ENCODE peak calls at places on chromosomes 2 and 18, in ten cellular contexts. One of them, this sample, is unnamed. For H3K27me3, the result is how much of the 10 kb centered on the place peaks cover.

GRCh38 chr2:127389778-127390435 is 2.1 kb upstream of the MAP3K2 start:
- DNase-seq in HepG2: no peak
- DNase-seq in heart right ventricle: no peak
- DNase-seq in right lobe of liver: no peak
- DNase-seq in HCT116: no peak
- DNase-seq in astrocyte: no peak
- DNase-seq in body of pancreas: no peak
- DNase-seq in esophagus squamous epithelium: no peak
- DNase-seq in left lung: no peak
- DNase-seq in tibial artery: no peak
- DNase-seq in this sample: no peak

GRCh38 chr2:186349508-186349907 is 136.6 kb upstream of the ZC3H15 start:
- DNase-seq in HepG2: no peak
- DNase-seq in heart right ventricle: no peak
- DNase-seq in right lobe of liver: no peak
- DNase-seq in HCT116: peak
- DNase-seq in astrocyte: peak
- DNase-seq in body of pancreas: no peak
- DNase-seq in esophagus squamous epithelium: no peak
- DNase-seq in left lung: no peak
- DNase-seq in tibial artery: no peak
- DNase-seq in this sample: peak

GRCh38 chr2:173590278-173590811 is 235.7 kb downstream of the CDCA7 start:
- DNase-seq in HepG2: peak
- DNase-seq in heart right ventricle: peak
- DNase-seq in right lobe of liver: no peak
- DNase-seq in HCT116: peak
- DNase-seq in astrocyte: peak
- DNase-seq in body of pancreas: peak
- DNase-seq in esophagus squamous epithelium: no peak
- DNase-seq in left lung: peak
- DNase-seq in tibial artery: peak
- DNase-seq in this sample: peak

GRCh38 chr18:58046794-58047555 is 2.9 kb downstream of the NEDD4L start:
- DNase-seq in HepG2: peak
- DNase-seq in heart right ventricle: no peak
- DNase-seq in right lobe of liver: no peak
- DNase-seq in HCT116: no peak
- DNase-seq in astrocyte: no peak
- DNase-seq in body of pancreas: no peak
- DNase-seq in esophagus squamous epithelium: no peak
- DNase-seq in left lung: no peak
- DNase-seq in tibial artery: no peak
- DNase-seq in this sample: no peak

GRCh38 chr18:7174359-7175107 is 56.4 kb upstream of the LRRC30 start:
- DNase-seq in HepG2: peak
- DNase-seq in heart right ventricle: no peak
- DNase-seq in right lobe of liver: peak
- DNase-seq in HCT116: no peak
- DNase-seq in astrocyte: no peak
- DNase-seq in body of pancreas: peak
- DNase-seq in esophagus squamous epithelium: no peak
- DNase-seq in left lung: no peak
- DNase-seq in tibial artery: no peak
- DNase-seq in this sample: no peak

GRCh38 chr18:50507120-50507590 is 52.7 kb upstream of the MAPK4 start:
- DNase-seq in HepG2: peak
- DNase-seq in heart right ventricle: peak
- DNase-seq in right lobe of liver: peak
- DNase-seq in HCT116: no peak
- DNase-seq in astrocyte: no peak
- DNase-seq in body of pancreas: peak
- DNase-seq in esophagus squamous epithelium: no peak
- DNase-seq in left lung: no peak
- DNase-seq in tibial artery: peak
- DNase-seq in this sample: no peak

GRCh38 chr2:170155022-170155722 is 22.8 kb upstream of the MYO3B start:
- DNase-seq in HepG2: no peak
- DNase-seq in heart right ventricle: no peak
- DNase-seq in right lobe of liver: no peak
- DNase-seq in HCT116: no peak
- DNase-seq in astrocyte: peak
- DNase-seq in body of pancreas: no peak
- DNase-seq in esophagus squamous epithelium: no peak
- DNase-seq in left lung: no peak
- DNase-seq in tibial artery: no peak
- DNase-seq in this sample: no peak

GRCh38 chr18:59996370-59996966 is 96.7 kb downstream of the PMAIP1 start:
- DNase-seq in HepG2: peak
- DNase-seq in heart right ventricle: no peak
- DNase-seq in right lobe of liver: no peak
- DNase-seq in HCT116: peak
- DNase-seq in astrocyte: peak
- DNase-seq in body of pancreas: peak
- DNase-seq in esophagus squamous epithelium: no peak
- DNase-seq in left lung: no peak
- DNase-seq in tibial artery: no peak
- DNase-seq in this sample: no peak

GRCh38 chr2:188986839-188987238 is 12.7 kb downstream of the COL3A1 start:
- DNase-seq in HepG2: no peak
- DNase-seq in heart right ventricle: no peak
- DNase-seq in right lobe of liver: no peak
- DNase-seq in HCT116: no peak
- DNase-seq in astrocyte: peak
- DNase-seq in body of pancreas: no peak
- DNase-seq in esophagus squamous epithelium: no peak
- DNase-seq in left lung: no peak
- DNase-seq in tibial artery: no peak
- DNase-seq in this sample: no peak

GRCh38 chr2:50687327-50687726 is 344.6 kb downstream of the NRXN1 start:
- DNase-seq in HepG2: no peak
- DNase-seq in heart right ventricle: no peak
- DNase-seq in right lobe of liver: no peak
- DNase-seq in HCT116: no peak
- DNase-seq in astrocyte: no peak
- DNase-seq in body of pancreas: no peak
- DNase-seq in esophagus squamous epithelium: no peak
- DNase-seq in left lung: no peak
- DNase-seq in tibial artery: no peak
- DNase-seq in this sample: no peak

GRCh38 chr2:31831585-31831984 is 179.2 kb downstream of the MEMO1 start:
- DNase-seq in HepG2: no peak
- DNase-seq in heart right ventricle: no peak
- DNase-seq in right lobe of liver: no peak
- DNase-seq in HCT116: no peak
- DNase-seq in astrocyte: peak
- DNase-seq in body of pancreas: no peak
- DNase-seq in esophagus squamous epithelium: no peak
- DNase-seq in left lung: no peak
- DNase-seq in tibial artery: no peak
- DNase-seq in this sample: no peak

GRCh38 chr2:217366996-217367395 is 507.1 kb upstream of the TNP1 start:
- DNase-seq in HepG2: no peak
- DNase-seq in heart right ventricle: no peak
- DNase-seq in right lobe of liver: no peak
- DNase-seq in HCT116: no peak
- DNase-seq in astrocyte: peak
- DNase-seq in body of pancreas: no peak
- DNase-seq in esophagus squamous epithelium: no peak
- DNase-seq in left lung: no peak
- DNase-seq in tibial artery: no peak
- DNase-seq in this sample: no peak

GRCh38 chr18:23137788-23138216 is 2.5 kb downstream of the CABLES1 start:
- DNase-seq in HepG2: no peak
- DNase-seq in heart right ventricle: no peak
- DNase-seq in right lobe of liver: no peak
- DNase-seq in HCT116: no peak
- DNase-seq in astrocyte: no peak
- DNase-seq in body of pancreas: no peak
- DNase-seq in esophagus squamous epithelium: no peak
- DNase-seq in left lung: no peak
- DNase-seq in tibial artery: no peak
- DNase-seq in this sample: no peak

GRCh38 chr2:176124358-176125214 is 2.1 kb downstream of the HOXD9 start:
- DNase-seq in HepG2: no peak
- DNase-seq in heart right ventricle: no peak
- DNase-seq in right lobe of liver: no peak
- DNase-seq in HCT116: no peak
- DNase-seq in astrocyte: no peak
- DNase-seq in body of pancreas: no peak
- DNase-seq in esophagus squamous epithelium: no peak
- DNase-seq in left lung: no peak
- DNase-seq in tibial artery: no peak
- DNase-seq in this sample: no peak
- H3K27me3 ChIP-seq in HepG2: half or more
- H3K27me3 ChIP-seq in heart right ventricle: half or more
- H3K27me3 ChIP-seq in right lobe of liver: half or more
- H3K27me3 ChIP-seq in HCT116: under half
- H3K27me3 ChIP-seq in astrocyte: half or more
- H3K27me3 ChIP-seq in body of pancreas: half or more
- H3K27me3 ChIP-seq in esophagus squamous epithelium: half or more
- H3K27me3 ChIP-seq in left lung: half or more
- H3K27me3 ChIP-seq in tibial artery: under half
- H3K27me3 ChIP-seq in this sample: under half

GRCh38 chr2:197259470-197259999 is 51.0 kb downstream of the ANKRD44 start:
- DNase-seq in HepG2: no peak
- DNase-seq in heart right ventricle: no peak
- DNase-seq in right lobe of liver: no peak
- DNase-seq in HCT116: no peak
- DNase-seq in astrocyte: no peak
- DNase-seq in body of pancreas: no peak
- DNase-seq in esophagus squamous epithelium: no peak
- DNase-seq in left lung: no peak
- DNase-seq in tibial artery: no peak
- DNase-seq in this sample: no peak
- H3K4me3 ChIP-seq in HepG2: no peak
- H3K4me3 ChIP-seq in heart right ventricle: no peak
- H3K4me3 ChIP-seq in right lobe of liver: no peak
- H3K4me3 ChIP-seq in HCT116: no peak
- H3K4me3 ChIP-seq in astrocyte: no peak
- H3K4me3 ChIP-seq in body of pancreas: no peak
- H3K4me3 ChIP-seq in esophagus squamous epithelium: no peak
- H3K4me3 ChIP-seq in left lung: no peak
- H3K4me3 ChIP-seq in tibial artery: no peak
- H3K4me3 ChIP-seq in this sample: no peak

GRCh38 chr2:200484934-200485333 is 24.9 kb downstream of the KCTD18 start:
- DNase-seq in HepG2: no peak
- DNase-seq in heart right ventricle: no peak
- DNase-seq in right lobe of liver: no peak
- DNase-seq in HCT116: no peak
- DNase-seq in astrocyte: no peak
- DNase-seq in body of pancreas: no peak
- DNase-seq in esophagus squamous epithelium: no peak
- DNase-seq in left lung: no peak
- DNase-seq in tibial artery: no peak
- DNase-seq in this sample: no peak

GRCh38 chr2:200479617-200480292 is 30.1 kb downstream of the KCTD18 start:
- DNase-seq in HepG2: peak
- DNase-seq in heart right ventricle: no peak
- DNase-seq in right lobe of liver: no peak
- DNase-seq in HCT116: no peak
- DNase-seq in astrocyte: peak
- DNase-seq in body of pancreas: no peak
- DNase-seq in esophagus squamous epithelium: no peak
- DNase-seq in left lung: no peak
- DNase-seq in tibial artery: no peak
- DNase-seq in this sample: peak

GRCh38 chr2:200482194-200482593 is 27.7 kb downstream of the KCTD18 start:
- DNase-seq in HepG2: peak
- DNase-seq in heart right ventricle: no peak
- DNase-seq in right lobe of liver: no peak
- DNase-seq in HCT116: no peak
- DNase-seq in astrocyte: no peak
- DNase-seq in body of pancreas: no peak
- DNase-seq in esophagus squamous epithelium: no peak
- DNase-seq in left lung: no peak
- DNase-seq in tibial artery: no peak
- DNase-seq in this sample: no peak

GRCh38 chr2:200486529-200486928 is 23.3 kb downstream of the KCTD18 start:
- DNase-seq in HepG2: no peak
- DNase-seq in heart right ventricle: no peak
- DNase-seq in right lobe of liver: no peak
- DNase-seq in HCT116: no peak
- DNase-seq in astrocyte: peak
- DNase-seq in body of pancreas: no peak
- DNase-seq in esophagus squamous epithelium: no peak
- DNase-seq in left lung: no peak
- DNase-seq in tibial artery: no peak
- DNase-seq in this sample: no peak

DNA sequence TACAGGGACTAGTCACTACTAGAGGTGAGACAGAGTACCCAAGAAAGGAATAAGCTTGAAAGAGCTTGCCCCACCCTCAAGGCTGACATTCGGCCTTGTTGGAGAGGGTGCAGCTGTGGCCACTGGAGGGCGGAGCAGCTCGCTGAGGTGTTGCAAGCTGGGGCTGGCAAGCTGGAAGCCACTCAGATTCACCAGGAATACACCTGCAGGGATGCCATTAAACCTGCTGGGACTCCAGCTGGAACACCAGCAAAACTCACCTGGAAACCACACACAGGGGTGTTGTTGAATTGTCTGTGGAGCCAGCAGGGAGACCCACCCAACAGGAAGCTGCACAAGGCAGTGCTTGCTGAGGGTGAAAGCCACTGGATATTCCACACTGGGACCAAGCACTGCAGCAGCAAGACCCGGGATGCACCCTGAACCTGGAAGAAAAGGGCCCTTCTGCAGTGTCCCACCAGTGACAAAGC is 26.1 kb downstream of the KCTD18 start:
- DNase-seq in HepG2: peak
- DNase-seq in heart right ventricle: no peak
- DNase-seq in right lobe of liver: no peak
- DNase-seq in HCT116: peak
- DNase-seq in astrocyte: no peak
- DNase-seq in body of pancreas: peak
- DNase-seq in esophagus squamous epithelium: no peak
- DNase-seq in left lung: peak
- DNase-seq in tibial artery: no peak
- DNase-seq in this sample: no peak
- TF ChIP-seq CTCF in HepG2: peak
- TF ChIP-seq CTCF in heart right ventricle: peak
- TF ChIP-seq CTCF in right lobe of liver: peak
- TF ChIP-seq CTCF in HCT116: peak
- TF ChIP-seq CTCF in astrocyte: peak
- TF ChIP-seq CTCF in body of pancreas: peak
- TF ChIP-seq CTCF in esophagus squamous epithelium: peak
- TF ChIP-seq CTCF in left lung: peak
- TF ChIP-seq CTCF in tibial artery: no peak
- TF ChIP-seq CTCF in this sample: peak

DNA sequence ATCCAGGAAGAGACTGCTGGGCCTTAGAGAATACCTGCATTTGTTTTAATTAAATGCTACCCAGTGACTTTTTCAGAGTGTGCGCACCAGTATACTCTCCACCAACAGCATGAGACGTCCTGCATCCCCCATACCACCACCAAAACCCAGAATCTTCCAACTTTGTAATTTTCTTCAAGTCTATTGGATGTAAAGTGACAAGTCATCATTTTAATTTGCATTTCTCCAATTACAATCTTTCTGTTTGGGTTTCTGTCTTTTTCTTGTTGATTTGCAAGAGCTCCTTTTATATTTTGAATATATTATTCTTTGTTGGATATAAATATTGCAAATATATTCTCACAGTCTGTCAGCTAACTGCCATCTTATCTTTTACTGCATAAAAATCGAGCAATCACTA is 96.6 kb downstream of the FAM168B start:
- DNase-seq in HepG2: no peak
- DNase-seq in heart right ventricle: no peak
- DNase-seq in right lobe of liver: no peak
- DNase-seq in HCT116: no peak
- DNase-seq in astrocyte: no peak
- DNase-seq in body of pancreas: no peak
- DNase-seq in esophagus squamous epithelium: no peak
- DNase-seq in left lung: no peak
- DNase-seq in tibial artery: no peak
- DNase-seq in this sample: no peak
- H3K27me3 ChIP-seq in HepG2: under half
- H3K27me3 ChIP-seq in heart right ventricle: under half
- H3K27me3 ChIP-seq in right lobe of liver: under half
- H3K27me3 ChIP-seq in HCT116: under half
- H3K27me3 ChIP-seq in astrocyte: under half
- H3K27me3 ChIP-seq in body of pancreas: under half
- H3K27me3 ChIP-seq in esophagus squamous epithelium: under half
- H3K27me3 ChIP-seq in left lung: under half
- H3K27me3 ChIP-seq in tibial artery: under half
- H3K27me3 ChIP-seq in this sample: under half